ENCODE peak calls at places on chromosomes 6 and 20, in five cellular contexts. E is uterus, Q is heart right ventricle, W is hepatocyte, R is lower lobe of right lung. A is an unnamed sample.

GRCh38 chr20:51335329-51335841 is 207.1 kb downstream of the NFATC2 start:
- DNase-seq in Q (no peak), E (no peak), W (peak; percentile 68), R (no peak), A (no peak)

GRCh38 chr6:143536866-143537691 is 25.6 kb upstream of the FUCA2 start:
- DNase-seq in E (peak; percentile 40), W (peak; percentile 84), Q (peak; percentile 75), R (peak; percentile 82), A (no peak)

GRCh38 chr6:137387365-137387764 is 106.8 kb downstream of the OLIG3 start:
- DNase-seq in Q (no peak), E (no peak), R (no peak), W (no peak), A (no peak)

GRCh38 chr6:128394171-128394570 is 126.2 kb downstream of the PTPRK start:
- DNase-seq in W (no peak), E (no peak), R (no peak), Q (no peak), A (no peak)

GRCh38 chr6:31446481-31446880 is 43.1 kb downstream of the MICA start:
- DNase-seq in Q (no peak), E (no peak), W (no peak), R (no peak), A (no peak)

GRCh38 chr20:53713328-53714056 is 119.9 kb upstream of the ZNF217 start:
- DNase-seq in R (no peak), E (no peak), Q (no peak), W (no peak), A (no peak)

GRCh38 chr20:61500791-61501321 is 248.8 kb downstream of the CDH4 start:
- DNase-seq in R (no peak), E (no peak), Q (no peak), W (peak; percentile 28), A (no peak)

GRCh38 chr20:57342829-57343228 is 8.2 kb upstream of the RAE1 start:
- DNase-seq in R (no peak), E (no peak), Q (no peak), W (no peak), A (no peak)

GRCh38 chr20:47929368-47930115 is 144.3 kb upstream of the SULF2 start:
- DNase-seq in E (no peak), Q (no peak), R (no peak), W (no peak), A (no peak)

GRCh38 chr20:48047453-48047852 is 262.2 kb upstream of the SULF2 start:
- DNase-seq in Q (no peak), E (no peak), R (no peak), W (no peak), A (no peak)

GRCh38 chr20:49984426-49985153 is 1.8 kb downstream of the SNAI1 start:
- DNase-seq in R (no peak), W (no peak), E (no peak), Q (no peak), A (no peak)
- H3K27ac ChIP-seq in R (peak overlapping the region; percentile 72), W (peak overlapping the region; percentile 61), E (peak overlapping the region; percentile 6), Q (peak overlapping the region; percentile 80), A (peak overlapping the region; percentile 20)

GRCh38 chr6:11126876-11127275 is 15.4 kb upstream of the ERVFRD-1 start:
- DNase-seq in Q (no peak), R (no peak), W (no peak), E (no peak), A (no peak)

GRCh38 chr6:11122380-11122779 is 10.9 kb upstream of the ERVFRD-1 start:
- DNase-seq in E (no peak), W (no peak), Q (no peak), R (no peak), A (no peak)

GRCh38 chr6:11121851-11122250 is 10.3 kb upstream of the ERVFRD-1 start:
- DNase-seq in W (no peak), Q (no peak), R (no peak), E (no peak), A (no peak)

GRCh38 chr6:11120273-11121005 is 8.9 kb upstream of the ERVFRD-1 start:
- DNase-seq in W (no peak), E (no peak), R (no peak), Q (no peak), A (no peak)

GRCh38 chr6:11123978-11124377 is 12.5 kb upstream of the ERVFRD-1 start:
- DNase-seq in Q (no peak), R (no peak), W (no peak), E (no peak), A (no peak)
- TF ChIP-seq CTCF in Q (no peak), R (no peak), W (no peak), E (no peak), A (peak; percentile 23)

DNA sequence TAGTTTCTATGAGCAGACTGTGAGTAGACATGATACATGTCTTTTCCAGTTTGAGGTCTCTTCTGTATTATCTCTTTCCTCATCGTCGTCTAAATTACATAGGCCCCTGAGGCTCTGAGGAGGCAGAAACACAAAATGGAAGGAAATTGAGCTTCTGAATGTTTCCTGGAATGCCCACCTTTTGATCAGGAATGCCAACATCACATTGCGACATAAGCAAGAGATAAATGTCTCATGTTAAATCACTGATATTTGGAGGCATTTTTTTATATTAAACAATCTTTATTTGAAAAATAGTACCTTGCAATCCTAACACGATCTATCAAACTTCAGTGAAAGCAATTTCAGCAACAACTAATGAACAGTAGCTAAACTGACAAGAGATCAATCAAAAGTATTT is 134.5 kb upstream of the PLCB4 start:
- DNase-seq in W (no peak), R (no peak), Q (no peak), E (no peak), A (no peak)
- H3K27ac ChIP-seq in W (no peak overlapping the region), R (no peak overlapping the region), Q (peak overlapping the region; percentile 71), E (no peak overlapping the region), A (no peak overlapping the region)

GRCh38 chr20:2756056-2756611 is 44.3 kb downstream of the CPXM1 start:
- DNase-seq in E (no peak), W (peak; percentile 47), Q (no peak), R (no peak), A (no peak)
- TF ChIP-seq CTCF in E (peak; percentile 51), W (peak; percentile 58), Q (no peak), R (peak; percentile 44), A (peak; percentile 37)

DNA sequence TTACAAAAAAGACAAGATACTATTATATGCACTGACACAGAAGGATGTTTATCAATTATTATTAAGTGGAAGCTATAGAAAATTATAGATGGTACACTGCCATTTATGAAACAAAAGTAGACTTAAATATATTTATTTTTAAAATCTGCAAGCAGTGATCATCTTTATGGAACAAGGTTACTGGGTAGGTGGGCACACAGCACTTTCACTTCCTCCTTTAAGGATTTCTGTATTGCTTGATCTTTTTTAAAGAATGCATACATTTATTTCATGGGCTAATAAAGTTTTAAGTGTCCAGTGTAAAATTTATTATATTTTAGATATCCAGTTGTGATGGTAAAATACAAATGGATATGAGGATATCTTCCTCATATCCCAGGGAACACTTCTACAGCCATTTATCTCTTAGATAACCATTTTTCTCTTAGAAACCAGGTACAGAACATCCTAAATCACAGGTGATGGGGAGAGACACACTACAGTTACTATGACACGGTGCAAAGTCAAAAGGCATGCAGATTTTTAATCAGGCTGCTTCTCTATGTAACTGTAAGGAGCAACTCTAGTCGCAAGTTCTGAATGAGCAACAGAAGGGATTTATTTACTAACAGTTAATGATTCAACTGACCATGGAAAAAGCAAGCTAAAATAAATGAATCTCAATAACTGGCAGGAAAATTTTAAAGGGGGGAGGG is 2.3 kb downstream of the FBXL4 start:
- DNase-seq in W (no peak), Q (no peak), E (no peak), R (no peak), A (no peak)
- H3K27ac ChIP-seq in W (peak overlapping the region; percentile 98), Q (no peak overlapping the region), E (no peak overlapping the region), R (no peak overlapping the region), A (no peak overlapping the region)

DNA sequence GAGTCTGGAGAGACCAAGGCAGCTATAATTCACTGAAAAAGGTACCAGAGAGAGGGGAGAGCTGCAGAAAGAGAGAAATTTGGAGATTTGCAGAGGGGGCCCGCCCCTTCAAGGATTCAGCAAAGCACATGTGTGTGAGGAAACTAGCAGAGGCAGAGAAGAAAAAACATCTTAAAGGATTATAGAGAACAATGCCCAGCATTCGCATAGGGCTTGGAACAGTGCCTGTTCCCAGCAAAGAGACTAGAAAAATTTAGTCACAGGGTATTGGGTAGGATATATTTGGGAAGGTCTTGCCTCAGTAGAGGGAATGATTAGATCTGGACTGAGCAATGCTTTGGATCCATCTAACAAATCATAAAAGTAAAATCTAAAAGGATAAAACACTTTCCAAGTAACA is 44.0 kb downstream of the SRPK1 start:
- DNase-seq in Q (no peak), W (no peak), E (no peak), R (no peak), A (no peak)
- TF ChIP-seq CTCF in Q (no peak), W (no peak), E (no peak), R (no peak), A (no peak)

GRCh38 chr6:106748547-106749207 is 119.3 kb downstream of the QRSL1 start:
- DNase-seq in Q (no peak), E (no peak), W (no peak), R (no peak), A (no peak)
- H3K27ac ChIP-seq in Q (no peak overlapping the region), E (no peak overlapping the region), W (peak overlapping the region; percentile 28), R (no peak overlapping the region), A (no peak overlapping the region)

GRCh38 chr6:29813809-29814208 is 13.8 kb upstream of the HLA-G start:
- DNase-seq in Q (no peak), W (no peak), E (no peak), R (no peak), A (no peak)
- TF ChIP-seq CTCF in Q (no peak), W (no peak), E (no peak), R (no peak), A (no peak)

DNA sequence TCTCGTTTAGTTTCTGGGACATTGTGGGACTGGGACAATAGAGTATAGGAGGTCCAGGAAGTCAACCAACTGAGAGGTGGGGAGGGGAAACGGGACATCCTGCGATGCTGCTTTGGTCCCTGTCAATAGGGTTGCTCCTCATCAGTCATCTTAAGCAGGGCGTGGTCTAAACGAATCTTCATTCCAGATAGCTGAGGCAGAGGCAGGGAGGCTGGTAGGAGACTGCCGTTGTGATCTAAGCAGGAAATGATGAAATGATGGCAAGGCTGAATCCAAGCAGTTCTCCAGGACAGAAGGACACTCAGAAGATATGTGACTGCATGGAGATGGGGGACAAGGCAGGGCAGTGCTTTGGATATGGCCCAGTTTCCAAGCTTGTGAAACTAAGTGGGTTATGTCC is 953.4 kb downstream of the KIF16B start:
- DNase-seq in Q (no peak), R (no peak), W (no peak), E (no peak), A (no peak)
- H3K27ac ChIP-seq in Q (no peak overlapping the region), R (no peak overlapping the region), W (no peak overlapping the region), E (no peak overlapping the region), A (no peak overlapping the region)

DNA sequence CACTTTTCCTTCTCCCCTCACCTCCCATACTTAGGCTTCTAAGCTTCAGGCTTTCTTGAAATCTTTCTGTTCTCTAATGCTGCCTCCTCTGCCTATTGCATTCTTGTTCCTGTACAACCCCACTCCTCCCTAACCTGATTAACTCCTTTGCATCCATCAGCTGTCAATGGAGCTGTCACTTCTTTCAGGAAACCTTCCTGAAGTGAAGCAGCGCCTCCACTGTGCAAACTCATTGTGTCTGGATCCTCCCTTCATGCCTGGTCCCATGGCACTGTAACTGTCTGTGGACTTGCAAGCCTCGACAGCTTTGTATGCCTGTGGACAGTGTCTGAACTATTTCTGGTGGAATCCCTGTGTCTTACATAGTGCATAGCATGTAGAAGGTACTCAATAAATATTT is 185.0 kb downstream of the HS3ST5 start:
- DNase-seq in R (no peak), W (no peak), Q (no peak), E (no peak), A (no peak)
- TF ChIP-seq CTCF in R (no peak), W (no peak), Q (no peak), E (no peak), A (no peak)